ENCODE peak calls at places on chromosomes 2 and 18, in seven cellular contexts. X is GDM1; S is lower leg skin; E is heart left ventricle; W is stimulated activated CD4-positive, alpha-beta T cell treated with anti-CD3 and anti-CD28 coated beads, Interleukin-2, amount 100 ng/mL, for 48 hours; B is GM12865; J is GM12891. U is an unnamed sample.

GRCh38 chr18:55153346-55153745 is 194.1 kb upstream of the CCDC68 start:
- DNase-seq in X (no peak), S (no peak), E (no peak), W (no peak), B (no peak), J (no peak), U (no peak)

GRCh38 chr18:71682591-71682990 is 861.6 kb downstream of the CBLN2 start:
- DNase-seq in X (no peak), S (no peak), E (no peak), W (no peak), B (no peak), J (no peak), U (no peak)

GRCh38 chr2:191866195-191866594 is 19.3 kb upstream of the CAVIN2 start:
- DNase-seq in X (no peak), S (no peak), E (no peak), W (no peak), B (no peak), J (no peak), U (no peak)

GRCh38 chr2:182548031-182548950 is 121.5 kb upstream of the PDE1A start:
- DNase-seq in X (no peak), S (no peak), E (no peak), W (no peak), B (no peak), J (no peak), U (no peak)

GRCh38 chr2:153595939-153596338 is 117.4 kb upstream of the RPRM start:
- DNase-seq in X (no peak), S (no peak), E (no peak), W (no peak), B (peak), J (no peak), U (no peak)

GRCh38 chr2:27353762-27354596 is 2.6 kb downstream of the GTF3C2 start:
- DNase-seq in X (no peak), S (no peak), E (no peak), W (no peak), B (no peak), J (no peak), U (peak)

GRCh38 chr2:98346259-98347236 is at the start of gene CNGA3:
- DNase-seq in X (no peak), S (no peak), E (peak), W (peak), B (no peak), J (no peak), U (peak)

GRCh38 chr18:58690259-58690658 is 19.0 kb downstream of the MALT1 start:
- DNase-seq in X (no peak), S (no peak), E (no peak), W (no peak), B (no peak), J (no peak), U (no peak)

GRCh38 chr2:46849080-46849715 is 66.4 kb downstream of the MCFD2 start:
- DNase-seq in X (no peak), S (no peak), E (no peak), W (no peak), B (no peak), J (no peak), U (no peak)

GRCh38 chr2:112481050-112481527 is 867 bp upstream of the TTL start:
- DNase-seq in X (peak), S (peak), E (peak), W (peak), B (peak), J (peak), U (peak)

GRCh38 chr2:105812180-105813044 is 67.7 kb downstream of the NCK2 start:
- DNase-seq in X (no peak), S (no peak), E (no peak), W (no peak), B (peak), J (no peak), U (no peak)

GRCh38 chr2:203582468-203582867 is 47.4 kb upstream of the RAPH1 start:
- DNase-seq in X (no peak), S (no peak), E (no peak), W (no peak), B (no peak), J (no peak), U (no peak)

GRCh38 chr2:173716458-173717052 is 248.6 kb downstream of the SP3 start:
- DNase-seq in X (no peak), S (no peak), E (no peak), W (no peak), B (no peak), J (no peak), U (no peak)

GRCh38 chr18:45166341-45167108 is 448.8 kb upstream of the SLC14A2 start:
- DNase-seq in X (no peak), S (no peak), E (no peak), W (no peak), B (no peak), J (no peak), U (no peak)

GRCh38 chr2:219025637-219026585 is 15.4 kb downstream of the CFAP65 start:
- DNase-seq in X (no peak), S (no peak), E (no peak), W (no peak), B (no peak), J (no peak), U (no peak)

GRCh38 chr2:174124171-174124570 is 124.2 kb downstream of the OLA1 start:
- DNase-seq in X (no peak), S (no peak), E (no peak), W (no peak), B (peak), J (no peak), U (no peak)

GRCh38 chr2:201572822-201573493 is 70.3 kb downstream of the TMEM237 start:
- DNase-seq in X (no peak), S (no peak), E (no peak), W (no peak), B (peak), J (no peak), U (no peak)

GRCh38 chr18:394997-395383 is 105.5 kb downstream of the COLEC12 start:
- DNase-seq in X (no peak), S (peak), E (no peak), W (no peak), B (no peak), J (no peak), U (no peak)

GRCh38 chr18:53165770-53166169 is 825.8 kb downstream of the DCC start:
- DNase-seq in X (no peak), S (no peak), E (no peak), W (no peak), B (peak), J (no peak), U (no peak)

GRCh38 chr2:224646242-224646846 is 61.2 kb upstream of the CUL3 start:
- DNase-seq in X (peak), S (no peak), E (no peak), W (no peak), B (peak), J (no peak), U (peak)

GRCh38 chr2:232237460-232237859 is 141.1 kb upstream of the ALPP start:
- DNase-seq in X (no peak), S (no peak), E (no peak), W (no peak), B (no peak), J (no peak), U (no peak)

U was measured in KBM-7.